ENCODE peak calls at places on chromosomes 2 and 18, in six cellular contexts. C is mammary epithelial cell, Y is GM12878, J is SK-N-SH, D is MM.1S, S is endothelial cell of umbilical vein. P is an unnamed sample.

GRCh38 chr2:44100351-44100750 is 68.3 kb upstream of the PPM1B start:
- DNase-seq in C (peak), Y (no peak), J (no peak), D (peak), S (peak), P (peak)

GRCh38 chr2:160582481-160583161 is 89.0 kb upstream of the RBMS1 start:
- DNase-seq in C (no peak), Y (no peak), J (no peak), D (no peak), S (no peak), P (peak)

GRCh38 chr18:702957-703659 is 9.3 kb downstream of the ENOSF1 start:
- DNase-seq in C (peak), Y (no peak), J (no peak), D (no peak), S (peak), P (peak)

GRCh38 chr2:40584432-40584831 is 132.5 kb upstream of the SLC8A1 start:
- DNase-seq in C (no peak), Y (no peak), J (no peak), D (no peak), S (peak), P (peak)

GRCh38 chr2:100650151-100650550 is 87.4 kb downstream of the PDCL3 start:
- DNase-seq in C (no peak), Y (no peak), J (no peak), D (no peak), S (no peak), P (no peak)

GRCh38 chr18:48007955-48008701 is 77.7 kb upstream of the SMAD2 start:
- DNase-seq in C (peak), Y (no peak), J (peak), D (peak), S (peak), P (peak)

GRCh38 chr2:78541088-78541450 is 484.4 kb upstream of the REG3G start:
- DNase-seq in C (no peak), Y (no peak), J (no peak), D (no peak), S (no peak), P (no peak)

GRCh38 chr2:164606557-164606956 is 14.7 kb downstream of the GRB14 start:
- DNase-seq in C (no peak), Y (no peak), J (no peak), D (no peak), S (peak), P (peak)

GRCh38 chr18:79779021-79779699 is 18.6 kb upstream of the KCNG2 start:
- DNase-seq in C (no peak), Y (no peak), J (peak), D (no peak), S (no peak), P (no peak)

GRCh38 chr2:107588960-107589542 is 237.6 kb upstream of the RGPD4 start:
- DNase-seq in C (no peak), Y (no peak), J (no peak), D (no peak), S (no peak), P (no peak)

GRCh38 chr2:27966466-27966865 is 75.9 kb downstream of the BABAM2 start:
- DNase-seq in C (no peak), Y (no peak), J (peak), D (no peak), S (no peak), P (peak)

GRCh38 chr2:218323526-218324472 is 31.5 kb upstream of the TMBIM1 start:
- DNase-seq in C (peak), Y (no peak), J (no peak), D (no peak), S (peak), P (peak)

GRCh38 chr2:211822686-211823335 is 715.8 kb downstream of the ERBB4 start:
- DNase-seq in C (peak), Y (no peak), J (no peak), D (no peak), S (no peak), P (peak)

GRCh38 chr2:147863835-147864234 is 19.0 kb downstream of the ACVR2A start:
- DNase-seq in C (peak), Y (no peak), J (no peak), D (no peak), S (peak), P (no peak)

GRCh38 chr2:120367649-120368048 is 21.7 kb downstream of the INHBB start:
- DNase-seq in C (peak), Y (no peak), J (no peak), D (no peak), S (peak), P (no peak)

GRCh38 chr2:200812122-200813022 is 662 bp downstream of the BZW1 start:
- DNase-seq in C (peak), Y (no peak), J (peak), D (peak), S (peak), P (peak)

GRCh38 chr2:33215299-33215698 is 261.1 kb upstream of the RASGRP3 start:
- DNase-seq in C (peak), Y (no peak), J (no peak), D (no peak), S (peak), P (peak)

GRCh38 chr18:74817576-74817975 is 219.9 kb downstream of the ZNF407 start:
- DNase-seq in C (no peak), Y (no peak), J (no peak), D (no peak), S (no peak), P (peak)

GRCh38 chr2:237184192-237184922 is 98.7 kb downstream of the COPS8 start:
- DNase-seq in C (peak), Y (no peak), J (no peak), D (no peak), S (no peak), P (peak)

GRCh38 chr2:237180987-237181386 is 95.3 kb downstream of the COPS8 start:
- DNase-seq in C (no peak), Y (no peak), J (no peak), D (no peak), S (no peak), P (peak)

GRCh38 chr2:237181844-237182243 is 96.2 kb downstream of the COPS8 start:
- DNase-seq in C (peak), Y (no peak), J (no peak), D (no peak), S (no peak), P (peak)

GRCh38 chr2:237180225-237180624 is 94.5 kb downstream of the COPS8 start:
- DNase-seq in C (no peak), Y (no peak), J (no peak), D (no peak), S (no peak), P (peak)

DNA sequence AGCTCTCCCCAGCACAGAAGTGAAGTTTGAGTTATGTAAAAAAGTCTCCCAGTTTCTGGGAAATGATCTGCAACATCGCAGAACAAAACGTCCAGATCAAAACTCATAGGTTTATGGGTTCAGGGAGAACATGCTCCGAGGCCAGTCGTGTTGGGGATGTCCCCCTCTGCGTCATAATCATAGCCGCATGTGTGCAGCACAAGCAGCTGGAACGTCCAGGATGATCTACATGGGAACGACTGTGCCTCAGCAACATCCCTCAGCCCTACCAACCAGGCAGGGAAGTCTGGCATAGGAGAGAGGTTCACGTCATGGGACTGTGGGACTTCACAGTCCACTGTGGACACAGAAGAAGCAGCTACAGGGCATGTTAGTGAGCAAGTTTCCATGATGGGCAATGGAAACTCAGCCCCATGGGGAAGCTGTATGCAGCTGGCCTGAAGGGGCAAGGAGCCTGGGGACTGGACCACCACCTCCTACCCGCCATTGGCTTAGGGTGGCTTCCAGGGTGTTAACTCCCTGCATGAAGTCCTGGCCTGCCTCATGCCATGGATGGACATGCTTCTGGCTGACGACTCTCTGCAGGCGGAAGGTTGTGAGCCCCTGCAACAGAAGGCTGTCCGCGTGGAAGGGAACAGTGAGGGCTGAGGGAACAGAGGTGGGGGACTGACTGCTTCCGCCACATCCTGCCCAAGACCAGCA is 96.9 kb downstream of the COPS8 start:
- DNase-seq in C (no peak), Y (no peak), J (no peak), D (no peak), S (no peak), P (no peak)
- H3K4me2 ChIP-seq in C (no peak), Y (no peak), J (no peak), D (no peak), S (no peak), P (no peak)

GRCh38 chr2:10370895-10371294 is 68.2 kb downstream of the HPCAL1 start:
- DNase-seq in C (no peak), Y (no peak), J (no peak), D (no peak), S (no peak), P (no peak)
- H3K27ac ChIP-seq in C (no peak), Y (no peak), J (no peak), D (no peak), S (no peak), P (no peak)

DNA sequence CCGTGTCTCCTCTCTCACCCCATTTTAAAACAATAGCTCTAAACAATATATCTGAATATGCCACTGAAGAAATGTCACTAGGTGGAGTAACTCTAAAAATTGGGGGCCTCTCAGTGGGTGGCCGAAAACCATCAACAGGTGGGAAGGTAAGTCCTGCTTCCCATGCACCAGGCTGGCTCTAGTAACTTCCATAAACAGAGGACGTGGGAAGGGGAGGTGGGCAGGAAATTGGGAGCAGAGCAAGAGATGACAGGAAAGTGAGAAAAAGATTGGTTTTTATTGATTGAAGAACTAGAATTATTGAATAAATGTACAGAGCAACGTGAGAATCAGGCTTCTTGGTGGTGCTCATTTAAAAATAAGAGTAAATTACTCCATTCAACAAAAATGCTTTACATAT is 170.4 kb downstream of the SOCS6 start:
- DNase-seq in C (no peak), Y (no peak), J (no peak), D (no peak), S (no peak), P (no peak)
- H3K4me2 ChIP-seq in C (no peak), Y (no peak), J (no peak), D (no peak), S (no peak), P (no peak)

DNA sequence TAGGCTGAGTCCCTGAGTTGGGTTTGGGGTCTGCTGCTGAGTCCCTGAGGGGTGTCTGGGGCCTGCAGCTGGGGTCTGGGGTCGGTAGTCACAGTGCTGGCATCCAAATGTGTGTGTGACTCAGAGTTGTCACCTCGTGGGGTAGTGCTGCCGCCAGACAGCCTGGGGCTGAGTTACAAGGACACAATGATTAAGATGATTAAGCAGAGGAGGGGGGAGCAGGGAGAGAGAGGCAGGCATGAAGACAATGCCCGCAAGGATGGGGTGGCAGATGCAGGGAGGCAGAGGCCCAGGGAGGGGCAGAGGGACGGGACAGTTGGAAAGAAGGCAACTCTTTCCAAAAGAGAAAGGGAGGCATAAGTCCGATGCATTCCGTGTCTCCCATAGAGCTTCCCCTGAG is 120.2 kb downstream of the CELF4 start:
- DNase-seq in C (no peak), Y (no peak), J (peak), D (no peak), S (no peak), P (no peak)
- H3K27ac ChIP-seq in C (no peak), Y (no peak), J (peak), D (no peak), S (no peak), P (no peak)

DNA sequence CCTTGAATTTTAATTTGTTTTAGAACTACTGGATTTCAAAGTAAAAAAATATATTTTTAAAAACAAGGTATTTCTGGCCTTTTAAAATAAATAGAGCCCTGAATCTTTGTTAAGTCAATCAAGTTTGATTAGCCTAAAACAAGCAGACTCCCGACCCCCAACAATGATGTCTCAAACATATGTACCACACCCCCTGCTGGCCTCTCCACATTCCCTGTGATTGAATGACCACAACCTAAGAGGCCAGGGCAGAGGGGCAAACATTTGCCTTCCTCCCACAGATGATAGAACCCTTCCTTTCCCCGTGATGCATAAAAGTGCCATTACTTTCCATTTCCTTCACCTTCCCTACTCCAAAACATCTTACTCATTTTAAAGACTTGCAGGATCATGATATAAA is 130.9 kb downstream of the STK39 start:
- DNase-seq in C (no peak), Y (no peak), J (no peak), D (no peak), S (no peak), P (no peak)
- H3K4me2 ChIP-seq in C (no peak), Y (no peak), J (no peak), D (no peak), S (no peak), P (no peak)